ENCODE peak calls at places on chromosomes 2 and 18, in seven cellular contexts. N is neural progenitor cell, H is tibial artery, V is lower lobe of right lung, O is astrocyte of the spinal cord, X is sigmoid colon, Z is BJ. C is an unnamed sample.

GRCh38 chr18:27073404-27073830 is 111.7 kb downstream of the CHST9 start:
- DNase-seq in N (no peak), H (no peak), V (no peak), O (no peak), X (no peak), Z (no peak), C (no peak)

GRCh38 chr2:162063899-162064298 is 10.1 kb downstream of the DPP4 start:
- DNase-seq in N (no peak), H (no peak), V (no peak), O (no peak), X (no peak), Z (no peak), C (no peak)

GRCh38 chr2:24754985-24755690 is 38.1 kb downstream of the PTRHD1 start:
- DNase-seq in N (no peak), H (no peak), V (no peak), O (no peak), X (no peak), Z (no peak), C (no peak)

GRCh38 chr2:27627963-27628766 is 647 bp downstream of the CCDC121 start:
- DNase-seq in N (peak), H (no peak), V (no peak), O (peak), X (no peak), Z (peak), C (no peak)

GRCh38 chr2:136327162-136327852 is 209.4 kb upstream of the CXCR4 start:
- DNase-seq in N (no peak), H (no peak), V (no peak), O (peak), X (no peak), Z (no peak), C (no peak)

GRCh38 chr2:217847106-217847505 is 155.7 kb downstream of the TNS1 start:
- DNase-seq in N (no peak), H (no peak), V (no peak), O (no peak), X (no peak), Z (no peak), C (no peak)

GRCh38 chr18:8351173-8351572 is 258.1 kb upstream of the RAB12 start:
- DNase-seq in N (no peak), H (no peak), V (no peak), O (no peak), X (no peak), Z (no peak), C (no peak)

GRCh38 chr2:216665717-216666116 is 29.6 kb downstream of the IGFBP5 start:
- DNase-seq in N (peak), H (no peak), V (no peak), O (no peak), X (no peak), Z (no peak), C (no peak)

GRCh38 chr2:219570924-219571310 is 422 bp downstream of the OBSL1 start:
- DNase-seq in N (peak), H (no peak), V (no peak), O (peak), X (no peak), Z (no peak), C (no peak)

GRCh38 chr2:164456599-164456998 is 164.7 kb downstream of the GRB14 start:
- DNase-seq in N (no peak), H (no peak), V (no peak), O (peak), X (no peak), Z (no peak), C (no peak)

GRCh38 chr18:76968073-76968472 is 145.7 kb downstream of the ZNF236 start:
- DNase-seq in N (peak), H (no peak), V (no peak), O (no peak), X (no peak), Z (no peak), C (no peak)

GRCh38 chr18:40529478-40529877 is 1425.6 kb upstream of the PIK3C3 start:
- DNase-seq in N (no peak), H (no peak), V (no peak), O (peak), X (no peak), Z (no peak), C (no peak)
- TF ChIP-seq CTCF in N (peak), H (no peak), V (no peak), O (no peak), X (no peak), Z (no peak), C (no peak)

GRCh38 chr18:59821983-59822382 is 77.8 kb upstream of the PMAIP1 start:
- DNase-seq in N (no peak), H (no peak), V (no peak), O (peak), X (no peak), Z (no peak), C (no peak)

GRCh38 chr18:59814872-59815271 is 84.9 kb upstream of the PMAIP1 start:
- DNase-seq in N (no peak), H (no peak), V (no peak), O (peak), X (no peak), Z (peak), C (no peak)

GRCh38 chr18:59822612-59823275 is 77.1 kb upstream of the PMAIP1 start:
- DNase-seq in N (no peak), H (no peak), V (no peak), O (no peak), X (no peak), Z (no peak), C (no peak)

GRCh38 chr18:59820663-59821062 is 79.1 kb upstream of the PMAIP1 start:
- DNase-seq in N (no peak), H (no peak), V (no peak), O (no peak), X (no peak), Z (no peak), C (no peak)

GRCh38 chr18:59818769-59819168 is 81.0 kb upstream of the PMAIP1 start:
- DNase-seq in N (no peak), H (no peak), V (no peak), O (no peak), X (no peak), Z (no peak), C (no peak)
- TF ChIP-seq CTCF in N (no peak), H (no peak), V (no peak), O (no peak), X (no peak), Z (no peak), C (no peak)

DNA sequence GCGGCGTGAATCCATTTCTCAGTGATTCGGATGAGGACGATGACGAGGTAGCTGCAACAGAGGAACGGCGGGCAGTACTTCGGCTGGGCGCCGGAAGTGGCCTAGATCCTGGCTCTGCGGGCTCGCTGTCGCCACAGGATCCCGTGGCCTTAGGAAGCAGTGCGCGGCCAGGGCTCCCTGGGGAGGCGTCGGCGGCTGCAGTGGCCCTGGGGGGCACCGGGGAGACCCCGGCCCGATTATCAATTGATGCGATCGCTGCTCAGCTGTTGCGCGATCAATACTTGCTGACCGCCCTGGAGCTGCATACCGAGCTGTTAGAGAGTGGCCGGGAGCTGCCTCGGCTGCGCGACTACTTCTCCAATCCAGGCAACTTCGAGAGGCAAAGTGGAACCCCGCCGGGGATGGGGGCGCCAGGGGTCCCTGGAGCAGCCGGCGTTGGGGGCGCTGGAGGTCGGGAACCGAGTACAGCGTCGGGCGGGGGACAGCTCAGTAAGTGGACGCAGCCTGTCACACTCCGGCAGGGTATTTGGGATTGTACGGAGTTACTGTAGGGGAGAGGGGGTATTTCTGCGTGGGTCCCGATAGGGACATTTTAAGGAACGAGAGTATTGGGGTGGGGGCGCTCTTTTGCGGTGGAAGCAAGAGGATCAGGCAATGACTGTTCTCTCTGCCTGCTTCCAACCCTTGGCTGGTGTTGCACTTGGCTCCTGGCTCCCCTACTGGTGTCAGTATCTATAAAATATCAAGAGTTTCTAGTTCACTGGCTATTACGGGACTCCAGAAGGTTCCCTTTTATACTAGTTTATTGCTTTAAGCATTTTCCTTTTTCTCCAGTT is 706 bp downstream of the RELCH start:
- DNase-seq in N (peak), H (peak), V (peak), O (peak), X (no peak), Z (no peak), C (no peak)
- TF ChIP-seq CTCF in N (peak), H (no peak), V (no peak), O (no peak), X (no peak), Z (peak), C (no peak)

GRCh38 chr2:159292157-159292556 is 5.7 kb upstream of the WDSUB1 start:
- DNase-seq in N (peak), H (no peak), V (no peak), O (no peak), X (no peak), Z (no peak), C (no peak)

GRCh38 chr2:159285929-159286708 is at the start of gene WDSUB1:
- DNase-seq in N (peak), H (peak), V (peak), O (peak), X (peak), Z (peak), C (peak)

GRCh38 chr2:159286709-159287441 is 372 bp upstream of the WDSUB1 start:
- DNase-seq in N (peak), H (peak), V (peak), O (peak), X (peak), Z (peak), C (peak)

GRCh38 chr2:159287733-159288132 is 1.2 kb upstream of the WDSUB1 start:
- DNase-seq in N (no peak), H (no peak), V (no peak), O (no peak), X (no peak), Z (no peak), C (no peak)

GRCh38 chr2:159290289-159290907 is 3.9 kb upstream of the WDSUB1 start:
- DNase-seq in N (no peak), H (peak), V (no peak), O (peak), X (no peak), Z (peak), C (no peak)
- TF ChIP-seq CTCF in N (no peak), H (no peak), V (no peak), O (no peak), X (no peak), Z (peak), C (no peak)

GRCh38 chr2:240425236-240425615 is 10.2 kb upstream of the GPC1 start:
- DNase-seq in N (no peak), H (no peak), V (no peak), O (no peak), X (no peak), Z (no peak), C (no peak)
- TF ChIP-seq CTCF in N (no peak), H (no peak), V (no peak), O (no peak), X (no peak), Z (no peak), C (no peak)

GRCh38 chr2:237353207-237353606 is 60.8 kb downstream of the COL6A3 start:
- DNase-seq in N (no peak), H (no peak), V (no peak), O (no peak), X (no peak), Z (no peak), C (no peak)

GRCh38 chr2:237352279-237352845 is 61.6 kb downstream of the COL6A3 start:
- DNase-seq in N (no peak), H (no peak), V (no peak), O (no peak), X (no peak), Z (no peak), C (no peak)

GRCh38 chr2:237355726-237356125 is 58.2 kb downstream of the COL6A3 start:
- DNase-seq in N (no peak), H (peak), V (no peak), O (no peak), X (no peak), Z (no peak), C (no peak)

GRCh38 chr2:237351796-237352195 is 62.2 kb downstream of the COL6A3 start:
- DNase-seq in N (no peak), H (no peak), V (no peak), O (no peak), X (no peak), Z (no peak), C (no peak)

DNA sequence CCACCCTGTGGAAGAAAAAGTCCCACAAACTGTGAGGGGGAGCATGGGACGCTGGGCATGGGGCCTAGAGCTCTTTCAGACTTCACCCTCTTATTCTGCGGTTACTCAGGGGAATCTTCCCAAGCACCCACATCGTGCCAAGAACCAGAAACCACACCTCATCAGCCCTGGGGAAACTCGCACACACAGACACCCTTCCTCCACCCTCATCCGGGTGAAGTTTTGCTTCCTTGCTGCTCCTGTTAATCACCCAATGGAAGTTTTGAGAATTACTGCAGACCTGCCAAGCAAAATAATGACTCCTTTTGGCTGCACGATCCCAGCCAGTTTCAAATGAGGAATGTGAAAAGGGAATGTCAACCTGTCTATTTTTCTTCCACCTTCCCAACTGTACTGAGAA is 59.0 kb downstream of the COL6A3 start:
- DNase-seq in N (no peak), H (no peak), V (no peak), O (peak), X (peak), Z (peak), C (no peak)
- TF ChIP-seq CTCF in N (no peak), H (peak), V (no peak), O (peak), X (no peak), Z (peak), C (no peak)

DNA sequence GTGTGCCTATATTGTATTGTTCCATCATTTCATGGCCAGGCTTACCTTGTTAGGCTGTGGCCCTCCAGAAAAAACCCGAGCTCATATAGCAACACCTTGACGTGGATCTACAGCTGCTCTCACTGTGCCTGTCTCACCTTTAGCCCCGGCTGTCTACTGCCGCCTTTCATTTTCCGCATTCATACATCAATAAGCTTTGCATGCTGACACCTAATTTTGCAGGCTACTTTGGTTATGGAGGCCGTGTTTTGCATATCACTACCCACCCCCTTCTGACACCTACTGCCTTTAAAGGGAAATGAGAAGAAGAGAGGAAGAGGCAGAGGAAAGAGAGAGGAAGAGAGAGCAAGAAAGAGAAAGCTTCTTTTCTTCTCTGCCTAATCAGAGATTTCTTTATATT is 702.9 kb downstream of the BCL11A start:
- DNase-seq in N (no peak), H (no peak), V (no peak), O (no peak), X (no peak), Z (no peak), C (no peak)
- TF ChIP-seq CTCF in N (no peak), H (no peak), V (no peak), O (no peak), X (no peak), Z (no peak), C (no peak)

GRCh38 chr18:64119916-64120315 is 29.0 kb downstream of the LINC00305 start:
- DNase-seq in N (no peak), H (no peak), V (no peak), O (peak), X (no peak), Z (no peak), C (no peak)
- TF ChIP-seq CTCF in N (peak), H (no peak), V (no peak), O (peak), X (no peak), Z (no peak), C (no peak)

GRCh38 chr18:21191596-21192307 is 50.3 kb upstream of the GREB1L start:
- DNase-seq in N (peak), H (peak), V (peak), O (peak), X (no peak), Z (no peak), C (no peak)
- TF ChIP-seq CTCF in N (peak), H (peak), V (peak), O (peak), X (peak), Z (peak), C (no peak)

GRCh38 chr2:234631896-234632514 is 135.1 kb upstream of the ARL4C start:
- DNase-seq in N (peak), H (no peak), V (no peak), O (no peak), X (no peak), Z (no peak), C (no peak)
- TF ChIP-seq CTCF in N (no peak), H (no peak), V (no peak), O (no peak), X (no peak), Z (no peak), C (no peak)